ENCODE peak calls at places on chromosomes 13 and 19, in nine cellular contexts. A, T, B, S, N, O, J, C and V are unnamed samples.

GRCh38 chr13:66312312-66313087 is 917.6 kb downstream of the PCDH9 start:
- DNase-seq in A (no peak), T (peak; percentile 46), B (no peak), S (no peak), N (peak; percentile 61), O (no peak), J (no peak), C (peak; percentile 71), V (no peak)

GRCh38 chr13:34044660-34045080 is 226.7 kb downstream of the RFC3 start:
- DNase-seq in A (no peak), T (no peak), B (no peak), S (no peak), N (no peak), O (no peak), J (peak; percentile 98), C (peak; percentile 90), V (no peak)

GRCh38 chr19:2341987-2342386 is 13.5 kb downstream of the SPPL2B start:
- DNase-seq in A (no peak), T (no peak), B (no peak), S (no peak), N (no peak), O (no peak), J (no peak), C (no peak), V (no peak)

GRCh38 chr13:35283856-35284255 is 192.6 kb downstream of the MAB21L1 start:
- DNase-seq in A (no peak), T (no peak), B (no peak), S (no peak), N (no peak), O (no peak), J (peak; percentile 54), C (peak; percentile 59), V (no peak)

GRCh38 chr13:22625691-22626090 is 555.1 kb upstream of the SGCG start:
- DNase-seq in A (no peak), T (no peak), B (no peak), S (no peak), N (no peak), O (no peak), J (no peak), C (no peak), V (no peak)

GRCh38 chr13:21344662-21345176 is 114.4 kb downstream of the ZDHHC20 start:
- DNase-seq in A (no peak), T (no peak), B (no peak), S (peak; percentile 16), N (no peak), O (no peak), J (no peak), C (no peak), V (no peak)

GRCh38 chr13:25249001-25249543 is 38.2 kb downstream of the MTMR6 start:
- DNase-seq in A (no peak), T (no peak), B (no peak), S (no peak), N (no peak), O (no peak), J (peak; percentile 49), C (peak; percentile 26), V (no peak)

GRCh38 chr13:72820156-72820897 is 38.4 kb downstream of the PIBF1 start:
- DNase-seq in A (no peak), T (no peak), B (no peak), S (no peak), N (no peak), O (no peak), J (peak; percentile 3), C (no peak), V (no peak)

GRCh38 chr13:23349127-23349897 is 84.2 kb downstream of the SACS start:
- DNase-seq in A (no peak), T (no peak), B (no peak), S (no peak), N (no peak), O (no peak), J (no peak), C (no peak), V (no peak)

GRCh38 chr13:76879211-76879875 is 6.9 kb downstream of the KCTD12 start:
- DNase-seq in A (no peak), T (peak; percentile 28), B (no peak), S (peak; percentile 21), N (peak; percentile 46), O (peak; percentile 60), J (peak; percentile 79), C (peak; percentile 92), V (no peak)

GRCh38 chr13:70310720-70311119 is 202.5 kb upstream of the KLHL1 start:
- DNase-seq in A (peak; percentile 47), T (peak; percentile 65), B (no peak), S (no peak), N (peak; percentile 21), O (no peak), J (peak; percentile 14), C (peak; percentile 62), V (no peak)

GRCh38 chr19:14686411-14686810 is 3.4 kb upstream of the ZNF333 start:
- DNase-seq in A (no peak), T (no peak), B (no peak), S (peak; percentile 9), N (no peak), O (no peak), J (peak; percentile 5), C (peak; percentile 35), V (no peak)

GRCh38 chr13:42272776-42273175 is 824 bp downstream of the AKAP11 start:
- DNase-seq in A (no peak), T (no peak), B (no peak), S (no peak), N (no peak), O (no peak), J (no peak), C (no peak), V (no peak)

GRCh38 chr13:42270160-42270856 is 1.6 kb upstream of the AKAP11 start:
- DNase-seq in A (no peak), T (no peak), B (no peak), S (no peak), N (no peak), O (no peak), J (no peak), C (no peak), V (no peak)

GRCh38 chr13:42271337-42272114 is 426 bp upstream of the AKAP11 start:
- DNase-seq in A (peak; percentile 89), T (peak; percentile 88), B (peak; percentile 97), S (peak; percentile 87), N (peak; percentile 95), O (peak; percentile 90), J (peak; percentile 97), C (peak; percentile 97), V (peak; percentile 48)

GRCh38 chr13:42270857-42271215 is 1.1 kb upstream of the AKAP11 start:
- DNase-seq in A (no peak), T (no peak), B (no peak), S (no peak), N (no peak), O (no peak), J (no peak), C (no peak), V (no peak)

DNA sequence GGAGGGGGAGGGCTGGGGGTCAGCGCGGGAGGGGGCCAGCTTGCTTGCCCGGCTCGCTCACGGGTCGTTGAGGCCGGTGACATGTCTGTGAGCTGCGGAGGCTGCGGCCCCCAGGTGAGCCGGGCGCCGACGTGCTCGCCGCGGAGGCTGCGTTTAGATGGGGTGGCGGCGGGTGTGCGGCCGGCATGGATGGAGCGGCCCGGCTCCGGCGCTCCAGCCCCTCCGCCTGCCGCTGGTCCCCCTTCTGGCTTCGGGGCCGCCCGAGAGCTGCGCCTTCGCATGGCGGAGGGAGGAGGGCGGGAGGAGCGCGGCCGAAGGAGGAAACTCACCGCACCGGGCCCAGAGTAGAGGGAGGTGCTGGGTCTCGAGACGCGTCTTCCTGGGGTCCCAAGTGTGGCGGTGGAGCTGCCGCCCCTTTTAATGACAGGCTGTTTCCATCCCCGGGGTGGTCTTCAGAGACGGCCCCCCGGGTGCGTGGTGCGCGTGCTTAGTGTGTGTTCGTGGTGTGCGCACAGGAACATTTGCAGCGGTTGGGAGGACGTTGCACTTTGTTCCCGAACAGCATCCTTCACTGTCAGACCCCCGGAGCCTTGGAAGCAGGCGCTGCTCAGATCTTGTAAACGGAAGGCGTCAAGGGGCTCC is at the start of gene AKAP11:
- DNase-seq in A (peak; percentile 61), T (peak; percentile 43), B (no peak), S (no peak), N (peak; percentile 53), O (peak; percentile 57), J (peak; percentile 50), C (peak; percentile 34), V (peak; percentile 15)
- TF ChIP-seq CTCF in A (no peak), T (no peak), B (no peak), S (no peak), N (no peak), O (no peak), J (no peak), C (no peak), V (no peak)

DNA sequence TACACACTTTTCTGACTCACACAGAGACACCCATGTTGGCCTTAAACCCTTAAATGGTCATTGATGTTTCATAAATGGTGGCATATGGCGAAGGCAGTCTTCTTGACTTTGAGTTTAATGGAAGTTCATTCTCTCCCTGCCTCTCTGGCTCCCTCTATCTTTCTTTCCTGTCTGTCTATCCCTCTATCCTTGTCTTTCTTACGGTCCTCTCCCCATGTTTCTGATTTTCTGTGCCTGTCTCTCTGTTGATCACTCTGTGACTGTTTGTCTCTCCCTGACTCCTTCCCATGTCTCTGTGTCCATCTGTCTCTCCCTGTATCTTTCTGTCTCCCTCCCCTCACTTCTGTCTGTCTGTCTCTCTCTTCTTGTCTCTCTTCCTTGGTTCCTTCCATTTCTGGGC is 43.2 kb upstream of the SHKBP1 start:
- DNase-seq in A (no peak), T (no peak), B (no peak), S (no peak), N (no peak), O (no peak), J (no peak), C (no peak), V (no peak)
- TF ChIP-seq CTCF in A (no peak), T (peak; percentile 6), B (peak; percentile 53), S (no peak), N (no peak), O (no peak), J (peak; percentile 30), C (no peak), V (peak; percentile 8)

GRCh38 chr13:45474584-45475454 is 10.1 kb downstream of the COG3 start:
- DNase-seq in A (no peak), T (no peak), B (no peak), S (no peak), N (no peak), O (no peak), J (no peak), C (no peak), V (no peak)
- TF ChIP-seq CTCF in A (no peak), T (no peak), B (no peak), S (no peak), N (no peak), O (no peak), J (no peak), C (no peak), V (no peak)

GRCh38 chr19:1285737-1286360 is at the start of gene EFNA2:
- DNase-seq in A (no peak), T (no peak), B (no peak), S (no peak), N (no peak), O (no peak), J (no peak), C (no peak), V (no peak)
- TF ChIP-seq CTCF in A (no peak), T (no peak), B (no peak), S (no peak), N (no peak), O (no peak), J (no peak), C (no peak), V (no peak)